ENCODE peak calls at places on chromosomes 3 and 15, in ten cellular contexts. P is amniotic stem cell; S is Kasumi-1; N is T-helper 22 cell; D is stimulated activated CD4-positive, alpha-beta T cell treated with anti-CD3 and anti-CD28 coated beads, Interleukin-1b, Interleukin-23, amount 100 ng/mL, for 4 hours; T is mesothelial cell of epicardium; Q is occipital lobe; Z is NCI-H345; M is mesendoderm; I is CD8-positive, alpha-beta T cell. X is an unnamed sample.

GRCh38 chr3:153192327-153192726 is 30.3 kb downstream of the RAP2B start:
- DNase-seq in P (no peak), S (no peak), N (no peak), D (no peak), T (no peak), Q (no peak), Z (no peak), M (no peak), I (no peak), X (no peak)

GRCh38 chr3:120425877-120426276 is 24.9 kb downstream of the FSTL1 start:
- DNase-seq in P (peak), S (no peak), N (no peak), D (no peak), T (no peak), Q (no peak), Z (no peak), M (no peak), I (no peak), X (no peak)

GRCh38 chr15:67730135-67730534 is 95.2 kb upstream of the SKOR1 start:
- DNase-seq in P (no peak), S (no peak), N (no peak), D (no peak), T (no peak), Q (no peak), Z (no peak), M (no peak), I (no peak), X (no peak)

GRCh38 chr3:66991478-66991877 is 6.6 kb upstream of the KBTBD8 start:
- DNase-seq in P (peak), S (peak), N (no peak), D (no peak), T (no peak), Q (no peak), Z (no peak), M (no peak), I (no peak), X (no peak)

GRCh38 chr3:36988336-36988735 is 4.6 kb downstream of the EPM2AIP1 start:
- DNase-seq in P (no peak), S (no peak), N (peak), D (no peak), T (no peak), Q (no peak), Z (no peak), M (peak), I (no peak), X (no peak)

GRCh38 chr3:98513136-98513535 is 9.6 kb downstream of the CLDND1 start:
- DNase-seq in P (no peak), S (peak), N (no peak), D (no peak), T (no peak), Q (no peak), Z (no peak), M (no peak), I (no peak), X (no peak)

GRCh38 chr3:11523793-11524160 is 119.9 kb downstream of the VGLL4 start:
- DNase-seq in P (no peak), S (no peak), N (no peak), D (no peak), T (no peak), Q (no peak), Z (peak), M (no peak), I (no peak), X (no peak)

GRCh38 chr3:184228376-184229137 is 828 bp upstream of the VWA5B2 start:
- DNase-seq in P (no peak), S (no peak), N (no peak), D (no peak), T (no peak), Q (no peak), Z (no peak), M (no peak), I (no peak), X (no peak)

GRCh38 chr15:92079647-92080255 is 226.2 kb downstream of the SLCO3A1 start:
- DNase-seq in P (no peak), S (no peak), N (no peak), D (no peak), T (no peak), Q (no peak), Z (no peak), M (no peak), I (no peak), X (no peak)

GRCh38 chr3:132659370-132660055 is at the start of gene ACAD11:
- DNase-seq in P (peak), S (peak), N (no peak), D (no peak), T (peak), Q (peak), Z (peak), M (peak), I (peak), X (peak)

GRCh38 chr15:27454281-27455060 is 483.5 kb downstream of the GABRG3 start:
- DNase-seq in P (no peak), S (no peak), N (no peak), D (no peak), T (no peak), Q (no peak), Z (peak), M (no peak), I (no peak), X (no peak)

GRCh38 chr15:40550381-40551037 is 14.3 kb downstream of the CCDC32 start:
- DNase-seq in P (no peak), S (no peak), N (no peak), D (no peak), T (no peak), Q (no peak), Z (no peak), M (no peak), I (no peak), X (no peak)

GRCh38 chr3:49020335-49021212 is 1.3 kb upstream of the NDUFAF3 start:
- DNase-seq in P (no peak), S (peak), N (no peak), D (no peak), T (no peak), Q (no peak), Z (peak), M (peak), I (no peak), X (peak)

GRCh38 chr3:12868039-12869024 is 27.0 kb upstream of the RPL32 start:
- DNase-seq in P (peak), S (peak), N (peak), D (peak), T (peak), Q (peak), Z (peak), M (peak), I (peak), X (peak)

GRCh38 chr3:100316656-100317069 is 17.9 kb upstream of the NIT2 start:
- DNase-seq in P (peak), S (peak), N (no peak), D (peak), T (no peak), Q (peak), Z (no peak), M (peak), I (no peak), X (peak)

GRCh38 chr3:179149239-179149887 is 1.2 kb downstream of the PIK3CA start:
- DNase-seq in P (no peak), S (peak), N (peak), D (peak), T (no peak), Q (peak), Z (peak), M (no peak), I (no peak), X (peak)

GRCh38 chr15:40280260-40281056 is 2.4 kb downstream of the ANKRD63 start:
- DNase-seq in P (no peak), S (no peak), N (no peak), D (no peak), T (no peak), Q (no peak), Z (no peak), M (peak), I (no peak), X (peak)

GRCh38 chr15:78979456-78980320 is 34.8 kb upstream of the CTSH start:
- DNase-seq in P (peak), S (peak), N (no peak), D (peak), T (peak), Q (peak), Z (peak), M (peak), I (peak), X (peak)

GRCh38 chr3:117523407-117523806 is 813.8 kb downstream of the TUSC7 start:
- DNase-seq in P (no peak), S (no peak), N (no peak), D (no peak), T (no peak), Q (no peak), Z (no peak), M (peak), I (no peak), X (peak)

GRCh38 chr15:57649138-57649537 is 57.4 kb upstream of the POLR2M start:
- DNase-seq in P (no peak), S (no peak), N (no peak), D (no peak), T (no peak), Q (no peak), Z (no peak), M (no peak), I (no peak), X (no peak)

GRCh38 chr15:40046721-40047412 is 7.9 kb upstream of the SRP14 start:
- DNase-seq in P (no peak), S (no peak), N (no peak), D (no peak), T (no peak), Q (no peak), Z (no peak), M (no peak), I (no peak), X (no peak)

GRCh38 chr15:60720493-60721231 is 241.7 kb upstream of the ICE2 start:
- DNase-seq in P (no peak), S (no peak), N (peak), D (peak), T (no peak), Q (no peak), Z (no peak), M (no peak), I (peak), X (no peak)

GRCh38 chr15:72554471-72555425 is 80.6 kb downstream of the ARIH1 start:
- DNase-seq in P (no peak), S (no peak), N (peak), D (peak), T (no peak), Q (no peak), Z (no peak), M (no peak), I (no peak), X (no peak)

GRCh38 chr15:37007301-37007700 is 93.0 kb downstream of the MEIS2 start:
- DNase-seq in P (no peak), S (no peak), N (no peak), D (no peak), T (no peak), Q (no peak), Z (no peak), M (no peak), I (no peak), X (no peak)

GRCh38 chr3:108091498-108092259 is 848 bp upstream of the CD47 start:
- DNase-seq in P (no peak), S (no peak), N (peak), D (no peak), T (no peak), Q (no peak), Z (no peak), M (peak), I (no peak), X (peak)

GRCh38 chr15:82184355-82184754 is 78.2 kb downstream of the EFL1 start:
- DNase-seq in P (no peak), S (no peak), N (no peak), D (no peak), T (no peak), Q (no peak), Z (no peak), M (no peak), I (no peak), X (no peak)

GRCh38 chr3:123688241-123688747 is 103.4 kb upstream of the HACD2 start:
- DNase-seq in P (peak), S (no peak), N (no peak), D (no peak), T (no peak), Q (no peak), Z (no peak), M (no peak), I (no peak), X (no peak)

GRCh38 chr3:27805282-27805681 is 83.2 kb upstream of the EOMES start:
- DNase-seq in P (no peak), S (no peak), N (no peak), D (no peak), T (no peak), Q (no peak), Z (no peak), M (no peak), I (no peak), X (no peak)

GRCh38 chr3:18729671-18730070 is 304.5 kb upstream of the SATB1 start:
- DNase-seq in P (no peak), S (peak), N (no peak), D (no peak), T (no peak), Q (no peak), Z (no peak), M (peak), I (no peak), X (no peak)

GRCh38 chr15:82742134-82742533 is 32.5 kb upstream of the AP3B2 start:
- DNase-seq in P (no peak), S (no peak), N (no peak), D (no peak), T (no peak), Q (no peak), Z (no peak), M (no peak), I (no peak), X (no peak)

GRCh38 chr3:42256135-42256819 is 9.7 kb downstream of the CCK start:
- DNase-seq in P (no peak), S (no peak), N (no peak), D (no peak), T (no peak), Q (no peak), Z (no peak), M (no peak), I (no peak), X (no peak)

GRCh38 chr3:147191795-147192385 is 214.5 kb downstream of the ZIC4 start:
- DNase-seq in P (peak), S (peak), N (no peak), D (no peak), T (no peak), Q (peak), Z (peak), M (peak), I (no peak), X (peak)

GRCh38 chr3:25235033-25235432 is 193.0 kb upstream of the RARB start:
- DNase-seq in P (no peak), S (peak), N (no peak), D (no peak), T (no peak), Q (no peak), Z (no peak), M (no peak), I (no peak), X (no peak)

GRCh38 chr3:10770547-10770946 is 45.5 kb upstream of the SLC6A11 start:
- DNase-seq in P (no peak), S (no peak), N (no peak), D (no peak), T (no peak), Q (no peak), Z (no peak), M (no peak), I (no peak), X (no peak)